ENCODE peak calls at places on chromosomes 1 and 21, in seven cellular contexts. S is GM12892, J is HepG2, O is GM12891, L is GM12878, A is SK-N-SH, E is H1. Y is an unnamed sample.

GRCh38 chr1:202113690-202114300 is 8.9 kb upstream of the GPR37L1 start:
- DNase-seq in O (no peak), J (peak), E (no peak), S (no peak), A (no peak), L (no peak), Y (no peak)

GRCh38 chr1:221315330-221315729 is 426.6 kb downstream of the DUSP10 start:
- DNase-seq in J (no peak), O (no peak), S (no peak), E (no peak), L (no peak), A (no peak), Y (no peak)

GRCh38 chr1:234845097-234845660 is 235.2 kb upstream of the IRF2BP2 start:
- DNase-seq in A (no peak), S (no peak), J (no peak), O (no peak), L (peak), E (no peak), Y (no peak)

GRCh38 chr1:197017558-197018146 is 40.3 kb downstream of the CFHR5 start:
- DNase-seq in A (peak), J (no peak), L (no peak), O (no peak), E (no peak), S (no peak), Y (no peak)

GRCh38 chr1:198523183-198523942 is 17.1 kb downstream of the ATP6V1G3 start:
- DNase-seq in O (no peak), S (no peak), J (no peak), E (no peak), A (no peak), L (no peak), Y (no peak)

GRCh38 chr21:45612096-45613019 is 31.2 kb upstream of the PCBP3 start:
- DNase-seq in A (no peak), O (no peak), J (no peak), E (no peak), L (no peak), S (no peak), Y (no peak)

GRCh38 chr1:235156745-235157144 is 4.3 kb downstream of the RBM34 start:
- DNase-seq in A (no peak), S (no peak), E (no peak), L (no peak), J (no peak), O (no peak), Y (no peak)

GRCh38 chr1:22512873-22513272 is 50.4 kb upstream of the EPHA8 start:
- DNase-seq in A (no peak), O (no peak), L (no peak), S (no peak), J (no peak), E (no peak), Y (no peak)

GRCh38 chr1:22127248-22127647 is 15.6 kb downstream of the WNT4 start:
- DNase-seq in S (no peak), O (no peak), A (no peak), L (no peak), J (no peak), E (no peak), Y (no peak)

GRCh38 chr21:44870748-44871495 is 2.6 kb downstream of the PTTG1IP start:
- DNase-seq in E (no peak), S (no peak), O (no peak), A (no peak), L (no peak), J (peak), Y (no peak)

GRCh38 chr1:15848143-15848928 is 829 bp downstream of the SPEN start:
- DNase-seq in A (peak), E (no peak), S (no peak), O (no peak), J (no peak), L (no peak), Y (peak)

GRCh38 chr1:26391450-26391849 is 18.9 kb upstream of the ZNF683 start:
- DNase-seq in E (no peak), A (peak), S (no peak), O (no peak), J (peak), L (no peak), Y (peak)

GRCh38 chr1:206717237-206717989 is 32.7 kb downstream of the MAPKAPK2 start:
- DNase-seq in S (no peak), E (no peak), O (no peak), L (peak), J (no peak), A (no peak), Y (no peak)

GRCh38 chr1:238955934-238956333 is 430.4 kb upstream of the CHRM3 start:
- DNase-seq in A (peak), J (no peak), L (no peak), S (no peak), E (no peak), O (no peak), Y (no peak)

GRCh38 chr1:85282424-85282823 is 6.0 kb upstream of the BCL10 start:
- DNase-seq in L (no peak), A (no peak), E (no peak), J (peak), O (no peak), S (no peak), Y (peak)

GRCh38 chr21:28247454-28248020 is 745.1 kb downstream of the LTN1 start:
- DNase-seq in A (no peak), S (no peak), J (no peak), O (no peak), E (no peak), L (no peak), Y (no peak)

GRCh38 chr1:21307663-21308062 is 17.4 kb upstream of the ECE1 start:
- DNase-seq in J (no peak), L (no peak), O (no peak), S (no peak), E (no peak), A (peak), Y (peak)

GRCh38 chr1:9249534-9250335 is 15.2 kb downstream of the H6PD start:
- DNase-seq in A (peak), O (peak), J (peak), S (peak), L (no peak), E (no peak), Y (peak)

GRCh38 chr1:169451425-169451824 is 24.2 kb upstream of the CCDC181 start:
- DNase-seq in A (no peak), L (no peak), J (no peak), E (no peak), O (no peak), S (no peak), Y (no peak)

GRCh38 chr1:94736549-94736948 is 83.6 kb upstream of the SLC44A3 start:
- DNase-seq in E (no peak), O (no peak), J (peak), L (no peak), A (no peak), S (no peak), Y (no peak)

GRCh38 chr1:94736073-94736472 is 84.1 kb upstream of the SLC44A3 start:
- DNase-seq in L (no peak), E (no peak), J (no peak), A (no peak), S (no peak), O (no peak), Y (no peak)

GRCh38 chr1:94738371-94738770 is 81.8 kb upstream of the SLC44A3 start:
- DNase-seq in A (no peak), O (no peak), S (no peak), L (no peak), E (no peak), J (no peak), Y (no peak)

GRCh38 chr1:94737124-94737998 is 82.8 kb upstream of the SLC44A3 start:
- DNase-seq in L (no peak), E (no peak), A (no peak), J (no peak), S (no peak), O (no peak), Y (no peak)

GRCh38 chr1:94734963-94735899 is 84.9 kb upstream of the SLC44A3 start:
- DNase-seq in L (no peak), A (no peak), J (no peak), E (peak), S (no peak), O (no peak), Y (peak)
- TF ChIP-seq TAF1 in L (no peak), A (no peak), J (no peak), E (no peak), S (no peak), O (no peak), Y (no peak)

GRCh38 chr1:237613984-237614383 is 276.7 kb downstream of the ZP4 start:
- DNase-seq in E (peak), J (no peak), A (no peak), S (no peak), L (no peak), O (no peak), Y (no peak)

GRCh38 chr1:237619553-237619952 is 271.2 kb downstream of the ZP4 start:
- DNase-seq in E (no peak), J (no peak), A (no peak), L (no peak), S (no peak), O (no peak), Y (no peak)
- TF ChIP-seq TAF1 in E (no peak), J (no peak), A (no peak), L (no peak), S (no peak), O (no peak), Y (no peak)

GRCh38 chr1:51998007-51998406 is 7.5 kb upstream of the RAB3B start:
- DNase-seq in A (peak), J (no peak), S (no peak), E (no peak), O (no peak), L (no peak), Y (no peak)
- TF ChIP-seq TAF1 in A (no peak), J (no peak), S (no peak), E (no peak), O (no peak), L (no peak), Y (no peak)

GRCh38 chr1:157488160-157488559 is 64.2 kb downstream of the FCRL5 start:
- DNase-seq in J (no peak), L (no peak), S (no peak), E (no peak), A (no peak), O (no peak), Y (no peak)
- TF ChIP-seq TAF1 in J (no peak), L (no peak), S (no peak), E (no peak), A (no peak), O (no peak), Y (no peak)

DNA sequence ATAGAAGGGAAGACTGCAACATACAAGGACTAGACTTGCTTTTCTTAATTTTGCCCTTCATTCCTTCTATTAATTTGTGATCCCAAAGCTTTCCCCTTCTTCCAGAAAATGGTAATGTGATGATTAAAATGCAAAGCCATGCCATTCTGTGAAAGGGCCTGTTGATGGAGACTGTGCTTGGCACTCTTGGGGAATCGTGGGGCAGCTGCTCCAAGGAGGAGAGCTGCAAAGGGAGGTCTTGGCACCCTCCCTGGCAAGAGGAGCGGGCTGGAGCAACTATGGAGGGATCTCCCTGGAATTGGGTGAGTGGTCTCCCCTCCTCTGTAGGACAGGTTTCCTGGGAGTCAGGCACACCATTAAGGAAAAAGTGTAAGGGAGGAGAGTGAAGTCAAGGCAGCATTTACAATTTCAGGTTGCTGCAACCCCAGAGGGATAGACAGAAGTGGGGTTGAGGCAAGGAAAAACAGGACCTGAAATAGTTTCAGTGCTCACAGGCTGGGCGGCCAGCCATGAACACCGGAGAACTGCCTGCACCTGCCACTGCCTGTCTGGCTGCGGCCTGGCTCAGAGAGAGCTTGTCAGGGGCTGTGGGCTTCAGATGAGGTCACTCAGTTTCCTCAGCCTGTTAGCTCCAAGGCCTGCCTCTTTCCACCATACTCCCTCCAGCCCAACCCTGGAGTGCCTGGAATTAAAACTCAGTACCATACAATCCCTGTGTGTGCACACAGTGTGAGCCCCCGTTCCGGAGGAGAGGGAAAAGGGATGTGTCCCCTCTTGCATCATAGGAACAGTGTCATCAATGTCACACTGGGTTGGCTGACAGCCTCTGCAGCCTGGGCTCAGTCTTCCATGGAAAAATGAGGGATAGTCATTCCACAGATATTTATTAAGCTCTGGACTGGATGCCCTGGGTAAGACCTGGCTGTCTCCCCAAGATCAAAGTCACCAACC is 16.4 kb downstream of the CACNA1S start:
- DNase-seq in J (no peak), L (no peak), S (no peak), A (no peak), E (no peak), O (no peak), Y (no peak)
- TF ChIP-seq TAF1 in J (no peak), L (no peak), S (no peak), A (no peak), E (no peak), O (no peak), Y (no peak)

GRCh38 chr1:159936284-159936904 is 9.0 kb downstream of the IGSF9 start:
- DNase-seq in L (no peak), S (peak), O (peak), J (peak), E (no peak), A (peak), Y (peak)
- TF ChIP-seq TAF1 in L (no peak), S (no peak), O (no peak), J (no peak), E (no peak), A (no peak), Y (no peak)

DNA sequence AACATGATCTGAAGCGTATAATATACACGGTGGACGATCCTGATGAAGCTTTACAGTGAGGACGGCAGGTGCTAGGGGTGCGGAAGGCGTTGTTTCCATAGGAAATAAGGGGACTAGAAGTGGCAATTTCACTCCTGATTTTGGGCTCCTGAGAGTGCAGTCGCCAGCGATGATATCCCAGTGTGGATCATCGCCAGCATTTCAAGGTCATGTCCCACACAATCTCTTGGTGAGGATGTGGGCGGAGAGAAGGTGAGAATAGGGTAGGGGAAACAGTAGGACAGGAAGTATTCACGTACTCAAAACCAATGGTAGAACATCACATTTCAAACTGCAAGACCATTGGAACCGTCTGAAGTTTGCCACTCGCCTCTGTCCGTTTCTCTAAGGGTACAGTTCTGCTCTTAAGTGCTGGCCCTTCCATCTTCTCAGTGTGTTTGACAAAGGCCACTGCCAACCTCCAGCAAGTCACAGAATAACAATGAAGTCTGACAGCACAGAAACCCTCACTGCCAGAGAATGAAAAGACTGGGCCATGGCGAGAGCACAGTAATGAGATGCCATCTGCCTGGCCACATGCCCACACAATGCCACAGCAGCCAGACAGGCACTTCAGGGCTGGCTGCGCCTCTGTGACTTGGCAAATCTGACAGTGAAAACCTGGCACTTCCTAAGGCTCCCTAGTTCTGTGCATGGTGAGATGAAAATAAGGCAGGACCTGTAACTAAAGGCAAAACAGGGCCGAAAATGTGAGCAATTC is 27.9 kb downstream of the PCSK9 start:
- DNase-seq in J (no peak), O (no peak), S (no peak), E (no peak), L (no peak), A (no peak), Y (no peak)
- TF ChIP-seq TAF1 in J (no peak), O (no peak), S (no peak), E (no peak), L (no peak), A (no peak), Y (no peak)

DNA sequence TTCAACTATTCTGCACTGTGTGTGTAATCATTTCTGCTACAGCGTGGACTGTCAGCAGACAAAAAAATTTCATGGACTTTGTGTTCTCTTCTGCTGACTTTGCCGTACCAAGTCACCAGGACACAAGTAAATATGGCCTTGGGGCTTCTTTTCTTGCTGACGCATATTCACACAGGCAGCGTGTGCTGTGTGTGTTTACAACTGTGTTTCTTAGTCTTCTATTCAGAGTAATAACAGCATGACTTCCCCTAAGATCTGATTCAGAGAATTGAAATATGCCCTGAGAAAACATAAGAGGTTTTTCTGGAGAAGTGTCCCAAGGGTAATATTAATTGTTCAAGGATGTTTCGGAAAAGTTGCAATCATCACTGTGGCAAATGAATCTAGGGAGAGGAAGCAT is 47.2 kb upstream of the DYNLT5 start:
- DNase-seq in S (no peak), J (peak), A (no peak), L (no peak), E (no peak), O (no peak), Y (no peak)
- TF ChIP-seq TAF1 in S (no peak), J (no peak), A (no peak), L (no peak), E (no peak), O (no peak), Y (no peak)

Y was measured in K562.